ENCODE peak calls at places on chromosome 3, in seven cellular contexts. M is heart left ventricle, Y is stomach, D is transverse colon, N is ovary, T is uterus, S is HCT116. R is an unnamed sample.

GRCh38 chr3:156216852-156217251 is 96.5 kb downstream of the KCNAB1 start:
- DNase-seq in M (no peak), Y (no peak), D (no peak), N (no peak), T (no peak), S (no peak), R (no peak)

GRCh38 chr3:139937674-139938279 is 2.8 kb downstream of the CLSTN2 start:
- DNase-seq in M (no peak), Y (peak), D (no peak), N (peak), T (peak), S (peak), R (peak)

GRCh38 chr3:72655151-72655551 is 193.1 kb downstream of the SHQ1 start:
- DNase-seq in M (no peak), Y (no peak), D (no peak), N (no peak), T (peak), S (no peak), R (no peak)

GRCh38 chr3:130926504-130926903 is 32.6 kb downstream of the ATP2C1 start:
- DNase-seq in M (no peak), Y (no peak), D (no peak), N (no peak), T (no peak), S (no peak), R (no peak)

GRCh38 chr3:123803521-123803920 is 80.6 kb downstream of the MYLK start:
- DNase-seq in M (no peak), Y (no peak), D (peak), N (no peak), T (no peak), S (no peak), R (peak)

GRCh38 chr3:158672293-158673176 is at the start of gene LXN:
- DNase-seq in M (peak), Y (peak), D (peak), N (peak), T (peak), S (no peak), R (peak)

GRCh38 chr3:42134867-42135464 is 43.8 kb downstream of the TRAK1 start:
- DNase-seq in M (no peak), Y (peak), D (peak), N (no peak), T (no peak), S (no peak), R (peak)

GRCh38 chr3:132535575-132536441 is 61.3 kb upstream of the ACKR4 start:
- DNase-seq in M (no peak), Y (peak), D (peak), N (peak), T (peak), S (peak), R (peak)

GRCh38 chr3:37054370-37054769 is 61.1 kb downstream of the MLH1 start:
- DNase-seq in M (no peak), Y (no peak), D (no peak), N (no peak), T (no peak), S (peak), R (no peak)

GRCh38 chr3:143793971-143794370 is 54.3 kb downstream of the SLC9A9 start:
- DNase-seq in M (no peak), Y (no peak), D (no peak), N (no peak), T (no peak), S (no peak), R (no peak)

GRCh38 chr3:354433-354832 is 157.9 kb downstream of the CHL1 start:
- DNase-seq in M (no peak), Y (no peak), D (peak), N (no peak), T (no peak), S (peak), R (peak)

GRCh38 chr3:140436421-140436820 is 241.4 kb upstream of the TRIM42 start:
- DNase-seq in M (no peak), Y (no peak), D (no peak), N (no peak), T (no peak), S (no peak), R (peak)

GRCh38 chr3:86890997-86891396 is 100.0 kb downstream of the VGLL3 start:
- DNase-seq in M (no peak), Y (no peak), D (no peak), N (no peak), T (no peak), S (no peak), R (no peak)

GRCh38 chr3:40120816-40121215 is 188.7 kb upstream of the EIF1B start:
- DNase-seq in M (no peak), Y (no peak), D (no peak), N (no peak), T (no peak), S (no peak), R (no peak)

GRCh38 chr3:111215481-111215880 is 143.9 kb downstream of the NECTIN3 start:
- DNase-seq in M (no peak), Y (no peak), D (no peak), N (no peak), T (no peak), S (no peak), R (no peak)

GRCh38 chr3:108093616-108094015 is 2.8 kb upstream of the CD47 start:
- DNase-seq in M (no peak), Y (no peak), D (no peak), N (no peak), T (no peak), S (no peak), R (no peak)

GRCh38 chr3:15647629-15648167 is 46.2 kb downstream of the BTD start:
- DNase-seq in M (no peak), Y (no peak), D (peak), N (no peak), T (no peak), S (no peak), R (no peak)

GRCh38 chr3:141371882-141372281 is 3.6 kb downstream of the ZBTB38 start:
- DNase-seq in M (no peak), Y (no peak), D (no peak), N (no peak), T (no peak), S (no peak), R (no peak)

GRCh38 chr3:67598814-67599556 is 55.4 kb downstream of the SUCLG2 start:
- DNase-seq in M (no peak), Y (no peak), D (no peak), N (no peak), T (no peak), S (no peak), R (no peak)

GRCh38 chr3:20648921-20649381 is 462.9 kb upstream of the SGO1 start:
- DNase-seq in M (no peak), Y (no peak), D (no peak), N (no peak), T (no peak), S (no peak), R (no peak)

GRCh38 chr3:195467641-195468390 is 25.0 kb upstream of the ACAP2 start:
- DNase-seq in M (no peak), Y (no peak), D (no peak), N (no peak), T (no peak), S (no peak), R (no peak)

GRCh38 chr3:190718691-190719090 is 143.8 kb downstream of the GMNC start:
- DNase-seq in M (no peak), Y (no peak), D (no peak), N (no peak), T (no peak), S (no peak), R (no peak)

GRCh38 chr3:10707089-10707983 is 108.7 kb upstream of the SLC6A11 start:
- DNase-seq in M (no peak), Y (no peak), D (no peak), N (no peak), T (no peak), S (no peak), R (no peak)

GRCh38 chr3:186849392-186849975 is 7.0 kb downstream of the ADIPOQ start:
- DNase-seq in M (no peak), Y (no peak), D (no peak), N (no peak), T (no peak), S (peak), R (no peak)

DNA sequence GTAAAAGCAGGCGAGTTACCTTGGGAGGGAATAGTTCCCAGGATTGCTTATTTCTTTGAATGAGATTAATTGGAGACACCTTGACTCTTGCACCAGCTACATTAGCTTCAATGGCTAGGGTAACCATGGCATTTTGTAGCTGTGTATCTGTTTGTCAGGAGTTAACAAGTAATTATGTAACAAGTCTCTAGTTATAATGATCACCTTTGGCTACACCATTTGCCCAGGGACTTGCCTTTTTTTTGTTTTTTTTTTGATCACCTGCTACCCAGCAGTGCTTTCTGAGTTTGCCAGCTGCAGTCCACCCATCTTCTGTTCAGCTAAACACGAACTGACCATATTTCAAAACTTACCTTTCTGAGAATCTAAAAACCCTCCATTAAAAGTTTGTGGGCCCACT is 2.2 kb downstream of the MED12L start:
- DNase-seq in M (no peak), Y (no peak), D (no peak), N (no peak), T (no peak), S (no peak), R (no peak)
- H3K4me3 ChIP-seq in M (peak), Y (no peak), D (no peak), N (no peak), T (no peak), S (no peak), R (no peak)

GRCh38 chr3:50330330-50330729 is 2.3 kb upstream of the TUSC2 start:
- DNase-seq in M (no peak), Y (no peak), D (no peak), N (no peak), T (no peak), S (no peak), R (no peak)
- TF ChIP-seq POLR2A in M (no peak), Y (no peak), D (no peak), N (no peak), T (no peak), S (no peak), R (no peak)

GRCh38 chr3:28521663-28522062 is 173.0 kb upstream of the AZI2 start:
- DNase-seq in M (no peak), Y (no peak), D (no peak), N (no peak), T (no peak), S (no peak), R (no peak)
- H3K4me3 ChIP-seq in M (no peak), Y (no peak), D (no peak), N (no peak), T (no peak), S (no peak), R (no peak)

GRCh38 chr3:102460579-102460978 is 25.8 kb downstream of the ZPLD1 start:
- DNase-seq in M (no peak), Y (no peak), D (no peak), N (no peak), T (no peak), S (no peak), R (no peak)
- TF ChIP-seq POLR2A in M (no peak), Y (no peak), D (no peak), N (no peak), T (no peak), S (no peak), R (no peak)

GRCh38 chr3:147377412-147378185 is 28.7 kb downstream of the ZIC4 start:
- DNase-seq in M (no peak), Y (no peak), D (no peak), N (no peak), T (no peak), S (no peak), R (no peak)
- H3K4me3 ChIP-seq in M (no peak), Y (no peak), D (no peak), N (no peak), T (no peak), S (no peak), R (no peak)

GRCh38 chr3:114450008-114450596 is 156.3 kb downstream of the TIGIT start:
- DNase-seq in M (no peak), Y (no peak), D (no peak), N (no peak), T (no peak), S (no peak), R (no peak)
- TF ChIP-seq POLR2A in M (no peak), Y (no peak), D (no peak), N (no peak), T (no peak), S (no peak), R (no peak)

GRCh38 chr3:77530870-77531269 is 491.0 kb downstream of the ROBO2 start:
- DNase-seq in M (no peak), Y (no peak), D (no peak), N (no peak), T (no peak), S (no peak), R (peak)
- H3K4me3 ChIP-seq in M (no peak), Y (no peak), D (no peak), N (no peak), T (no peak), S (no peak), R (no peak)

GRCh38 chr3:32105291-32106131 is 909 bp upstream of the GPD1L start:
- DNase-seq in M (no peak), Y (peak), D (peak), N (no peak), T (no peak), S (no peak), R (no peak)

GRCh38 chr3:32106929-32107362 is 526 bp downstream of the GPD1L start:
- DNase-seq in M (no peak), Y (peak), D (peak), N (no peak), T (peak), S (no peak), R (peak)

GRCh38 chr3:32109256-32109655 is 2.8 kb downstream of the GPD1L start:
- DNase-seq in M (peak), Y (peak), D (peak), N (peak), T (peak), S (no peak), R (peak)

GRCh38 chr3:32104492-32104891 is 1.9 kb upstream of the GPD1L start:
- DNase-seq in M (no peak), Y (no peak), D (no peak), N (no peak), T (no peak), S (no peak), R (no peak)

GRCh38 chr3:32106132-32106928 is at the start of gene GPD1L:
- DNase-seq in M (peak), Y (peak), D (peak), N (peak), T (peak), S (peak), R (peak)
- TF ChIP-seq POLR2A in M (peak), Y (no peak), D (peak), N (no peak), T (peak), S (peak), R (no peak)

DNA sequence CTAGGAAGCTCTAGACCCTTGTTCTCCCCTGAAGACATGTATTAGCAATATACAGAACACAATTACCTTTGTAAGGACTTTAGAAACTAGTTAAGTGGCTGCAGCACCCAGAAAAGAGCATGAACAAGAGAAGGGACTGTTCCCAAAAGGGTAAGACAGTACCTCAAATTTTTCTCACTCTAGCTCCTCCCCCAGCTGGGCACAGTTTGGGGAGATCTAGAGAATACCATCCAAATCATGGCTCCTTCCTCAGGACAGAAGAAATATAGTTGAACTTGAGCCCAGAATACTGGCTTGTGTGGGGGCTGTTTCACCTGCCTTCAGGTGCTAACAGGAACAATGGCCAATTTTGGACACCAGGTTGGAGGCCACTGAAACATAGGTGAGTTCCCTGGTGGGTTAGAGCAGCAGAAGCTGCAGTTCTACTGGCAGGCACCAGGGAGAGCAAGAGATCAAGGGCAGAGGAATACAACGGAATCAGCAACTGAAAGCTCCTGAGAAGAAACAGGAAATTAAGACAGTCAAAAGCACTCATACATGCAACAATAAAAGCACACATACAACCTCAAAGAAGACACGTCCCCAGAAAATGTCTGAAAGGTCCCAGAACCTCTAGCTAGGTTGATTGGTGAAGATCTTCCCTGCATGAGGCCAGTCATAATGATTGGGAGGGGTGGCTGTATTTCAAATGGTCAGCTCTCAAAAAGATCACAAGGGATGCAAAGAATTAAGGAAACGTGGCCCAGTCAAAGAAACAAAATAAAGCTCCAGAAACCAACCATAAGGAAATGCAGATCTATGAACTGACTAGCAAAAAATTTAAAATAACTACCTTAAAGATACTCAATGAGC is 104.9 kb upstream of the ASB14 start:
- DNase-seq in M (no peak), Y (peak), D (peak), N (peak), T (peak), S (peak), R (no peak)
- H3K4me3 ChIP-seq in M (no peak), Y (no peak), D (no peak), N (no peak), T (no peak), S (peak), R (no peak)